ENCODE peak calls at places on chromosomes 13 and 19, in six cellular contexts. T, A, G, D, Y and P are unnamed samples.
A peak's percentile ranks its signal among the peaks of the same experiment; 100 is the strongest.

GRCh38 chr19:33273881-33274662 is 28.3 kb downstream of the CEBPA start:
- DNase-seq in T (no peak), A (no peak), G (peak; percentile 40), D (no peak), Y (no peak), P (peak; percentile 81)

GRCh38 chr13:35961461-35962220 is 169.5 kb downstream of the DCLK1 start:
- DNase-seq in T (no peak), A (no peak), G (no peak), D (no peak), Y (no peak), P (no peak)

GRCh38 chr19:55005684-55006488 is 32.2 kb downstream of the GP6 start:
- DNase-seq in T (no peak), A (peak; percentile 87), G (no peak), D (peak; percentile 94), Y (peak; percentile 94), P (no peak)

GRCh38 chr19:5154129-5154798 is 185.4 kb downstream of the KDM4B start:
- DNase-seq in T (peak; percentile 63), A (no peak), G (no peak), D (peak; percentile 20), Y (peak; percentile 62), P (no peak)

GRCh38 chr19:19579533-19580361 is 38.7 kb downstream of the PBX4 start:
- DNase-seq in T (no peak), A (no peak), G (no peak), D (no peak), Y (no peak), P (no peak)

GRCh38 chr19:41478875-41479756 is 36.2 kb downstream of the ERICH4 start:
- DNase-seq in T (no peak), A (no peak), G (no peak), D (no peak), Y (no peak), P (no peak)

GRCh38 chr13:100389617-100390016 is 199.0 kb downstream of the GGACT start:
- DNase-seq in T (no peak), A (no peak), G (no peak), D (no peak), Y (no peak), P (no peak)

GRCh38 chr19:16660763-16661479 is at the start of gene TMEM38A:
- DNase-seq in T (peak; percentile 82), A (peak; percentile 36), G (peak; percentile 23), D (peak; percentile 44), Y (no peak), P (peak; percentile 52)

GRCh38 chr13:109687559-109688448 is 98.6 kb downstream of the IRS2 start:
- DNase-seq in T (no peak), A (no peak), G (no peak), D (no peak), Y (no peak), P (no peak)
- H3K4me1 ChIP-seq in T (peaks cover 4% of the 10 kb centered on the region), A (no peaks in the 10 kb centered on the region), G (peaks cover 11% of the 10 kb centered on the region), D (no peaks in the 10 kb centered on the region), Y (no peaks in the 10 kb centered on the region), P (no peaks in the 10 kb centered on the region)

DNA sequence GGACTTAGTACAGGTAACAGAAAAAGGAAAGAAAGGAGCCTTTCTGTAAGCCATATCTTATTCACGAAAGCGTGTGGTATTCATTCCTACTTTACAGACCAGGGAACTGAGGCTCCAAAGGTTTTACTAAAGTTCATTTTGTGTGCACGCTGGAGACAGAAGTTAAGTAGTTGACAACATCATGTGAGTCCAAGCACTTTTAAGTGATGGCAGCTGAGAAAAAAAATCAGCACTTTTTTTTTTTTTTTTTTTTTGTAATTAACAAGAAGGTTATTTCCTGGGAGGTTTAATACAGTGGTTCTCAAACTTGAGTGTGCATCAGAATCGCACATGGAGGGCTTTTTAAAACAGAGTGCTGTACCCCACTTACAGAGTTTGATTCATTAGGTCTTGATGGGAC is 2.0 kb downstream of the DNAJC3 start:
- DNase-seq in T (no peak), A (no peak), G (no peak), D (no peak), Y (no peak), P (no peak)
- H3K4me1 ChIP-seq in T (peaks cover 4% of the 10 kb centered on the region), A (peaks cover 52% of the 10 kb centered on the region), G (peaks cover 76% of the 10 kb centered on the region), D (peaks cover 9% of the 10 kb centered on the region), Y (peaks cover 3% of the 10 kb centered on the region), P (peaks cover 14% of the 10 kb centered on the region)

GRCh38 chr13:27037171-27037570 is 134.4 kb downstream of the USP12 start:
- DNase-seq in T (no peak), A (no peak), G (no peak), D (no peak), Y (no peak), P (no peak)
- H3K4me1 ChIP-seq in T (no peaks in the 10 kb centered on the region), A (no peaks in the 10 kb centered on the region), G (peaks cover 11% of the 10 kb centered on the region), D (no peaks in the 10 kb centered on the region), Y (no peaks in the 10 kb centered on the region), P (no peaks in the 10 kb centered on the region)

GRCh38 chr13:54261856-54262255 is 1233.2 kb downstream of the OLFM4 start:
- DNase-seq in T (no peak), A (no peak), G (no peak), D (no peak), Y (no peak), P (no peak)
- H3K4me1 ChIP-seq in T (no peaks in the 10 kb centered on the region), A (no peaks in the 10 kb centered on the region), G (no peaks in the 10 kb centered on the region), D (no peaks in the 10 kb centered on the region), Y (no peaks in the 10 kb centered on the region), P (no peaks in the 10 kb centered on the region)

GRCh38 chr13:98299954-98300350 is 122.9 kb upstream of the RNF113B start:
- DNase-seq in T (no peak), A (no peak), G (no peak), D (no peak), Y (no peak), P (no peak)
- H3K4me1 ChIP-seq in T (peaks cover 16% of the 10 kb centered on the region), A (no peaks in the 10 kb centered on the region), G (peaks cover 4% of the 10 kb centered on the region), D (no peaks in the 10 kb centered on the region), Y (no peaks in the 10 kb centered on the region), P (peaks cover 41% of the 10 kb centered on the region)

GRCh38 chr13:31221057-31221456 is 21.3 kb downstream of the B3GLCT start:
- DNase-seq in T (no peak), A (no peak), G (no peak), D (no peak), Y (no peak), P (no peak)

GRCh38 chr13:31224174-31224669 is 24.4 kb downstream of the B3GLCT start:
- DNase-seq in T (no peak), A (no peak), G (no peak), D (no peak), Y (no peak), P (no peak)

GRCh38 chr13:31223640-31224039 is 23.9 kb downstream of the B3GLCT start:
- DNase-seq in T (no peak), A (no peak), G (no peak), D (no peak), Y (no peak), P (no peak)

GRCh38 chr13:31225180-31225579 is 25.4 kb downstream of the B3GLCT start:
- DNase-seq in T (no peak), A (no peak), G (no peak), D (no peak), Y (no peak), P (no peak)

DNA sequence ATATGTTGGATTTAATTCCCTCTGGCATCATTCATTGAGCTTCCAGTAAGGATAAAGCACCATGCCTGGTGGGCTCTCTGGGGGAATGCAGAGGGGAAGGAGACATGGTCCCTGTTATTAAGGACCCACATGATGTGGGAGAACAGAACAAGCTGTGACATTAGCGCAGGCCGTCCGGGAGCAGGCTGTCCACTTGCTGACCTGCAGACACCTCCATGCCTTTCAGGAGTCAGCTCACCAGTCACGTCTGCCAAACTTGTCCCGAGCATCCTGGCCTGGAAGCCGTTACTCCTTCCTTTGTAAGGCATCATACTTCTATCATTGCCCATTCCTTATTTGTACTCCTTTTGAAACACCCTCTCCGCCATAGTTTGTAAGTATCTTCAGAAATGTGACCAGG is 23.4 kb downstream of the B3GLCT start:
- DNase-seq in T (no peak), A (no peak), G (no peak), D (no peak), Y (no peak), P (no peak)
- H3K4me1 ChIP-seq in T (no peaks in the 10 kb centered on the region), A (no peaks in the 10 kb centered on the region), G (no peaks in the 10 kb centered on the region), D (no peaks in the 10 kb centered on the region), Y (peaks cover 7% of the 10 kb centered on the region), P (no peaks in the 10 kb centered on the region)

GRCh38 chr19:10293637-10294367 is 4.0 kb downstream of the ICAM5 start:
- DNase-seq in T (no peak), A (no peak), G (no peak), D (no peak), Y (no peak), P (peak; percentile 57)
- H3K4me1 ChIP-seq in T (peaks cover 52% of the 10 kb centered on the region), A (peaks cover 68% of the 10 kb centered on the region), G (peaks cover 73% of the 10 kb centered on the region), D (peaks cover 28% of the 10 kb centered on the region), Y (peaks cover 5% of the 10 kb centered on the region), P (peaks cover 31% of the 10 kb centered on the region)

GRCh38 chr19:40410030-40410389 is 3.2 kb downstream of the PRX start:
- DNase-seq in T (no peak), A (no peak), G (no peak), D (no peak), Y (no peak), P (no peak)
- H3K4me1 ChIP-seq in T (peaks cover 10% of the 10 kb centered on the region), A (peaks cover 12% of the 10 kb centered on the region), G (peaks cover 17% of the 10 kb centered on the region), D (peaks cover 11% of the 10 kb centered on the region), Y (no peaks in the 10 kb centered on the region), P (peaks cover 26% of the 10 kb centered on the region)

GRCh38 chr19:56884481-56884880 is 44.0 kb upstream of the PEG3 start:
- DNase-seq in T (no peak), A (no peak), G (no peak), D (no peak), Y (no peak), P (no peak)

GRCh38 chr19:56875717-56876116 is 35.2 kb upstream of the PEG3 start:
- DNase-seq in T (no peak), A (no peak), G (no peak), D (no peak), Y (no peak), P (no peak)

GRCh38 chr19:56885173-56885679 is 44.7 kb upstream of the PEG3 start:
- DNase-seq in T (no peak), A (no peak), G (no peak), D (no peak), Y (peak; percentile 10), P (no peak)

GRCh38 chr19:56877069-56877715 is 36.7 kb upstream of the PEG3 start:
- DNase-seq in T (no peak), A (no peak), G (no peak), D (no peak), Y (no peak), P (no peak)

GRCh38 chr19:56880592-56881190 is 40.2 kb upstream of the PEG3 start:
- DNase-seq in T (no peak), A (no peak), G (no peak), D (no peak), Y (no peak), P (no peak)
- H3K4me1 ChIP-seq in T (no peaks in the 10 kb centered on the region), A (no peaks in the 10 kb centered on the region), G (no peaks in the 10 kb centered on the region), D (no peaks in the 10 kb centered on the region), Y (no peaks in the 10 kb centered on the region), P (no peaks in the 10 kb centered on the region)